ENCODE peak calls at places on chromosomes 1 and 21, in ten cellular contexts. P, L, F, K, W, V, C, O, E and S are unnamed samples.

GRCh38 chr1:58748625-58749198 is 35.1 kb downstream of the JUN start:
- DNase-seq in L (no peak), F (no peak), W (no peak), V (no peak), P (no peak), O (no peak), C (no peak), E (no peak), K (no peak), S (no peak)

GRCh38 chr1:42966688-42967609 is 8.3 kb upstream of the SLC2A1 start:
- DNase-seq in V (peak), P (no peak), C (peak), E (no peak), F (no peak), L (peak), W (peak), K (no peak), O (no peak), S (no peak)

GRCh38 chr1:177239792-177240191 is 69.0 kb downstream of the BRINP2 start:
- DNase-seq in O (no peak), P (no peak), W (no peak), L (no peak), V (peak), E (no peak), K (no peak), F (no peak), C (no peak), S (no peak)

GRCh38 chr1:85862456-85862855 is 154.2 kb upstream of the ZNHIT6 start:
- DNase-seq in P (no peak), V (peak), K (no peak), F (no peak), C (peak), O (no peak), L (no peak), W (no peak), E (no peak), S (no peak)

GRCh38 chr1:103469801-103470200 is 55.7 kb upstream of the RNPC3 start:
- DNase-seq in V (no peak), F (no peak), L (no peak), O (no peak), C (no peak), E (no peak), W (no peak), P (no peak), K (no peak), S (no peak)

GRCh38 chr1:214438530-214438929 is 112.9 kb downstream of the PTPN14 start:
- DNase-seq in V (no peak), E (no peak), L (no peak), O (no peak), K (no peak), F (no peak), P (no peak), C (no peak), W (no peak), S (no peak)

GRCh38 chr21:24112020-24112419 is 1495.3 kb downstream of the MRPL39 start:
- DNase-seq in F (no peak), O (no peak), K (no peak), W (no peak), V (no peak), E (no peak), C (peak), L (no peak), P (no peak), S (no peak)

GRCh38 chr1:19208710-19209438 is 1.2 kb downstream of the UBR4 start:
- DNase-seq in W (no peak), V (peak), E (no peak), P (no peak), K (no peak), L (no peak), F (no peak), C (peak), O (no peak), S (no peak)

GRCh38 chr1:54547601-54548388 is at the start of gene ACOT11:
- DNase-seq in C (peak), V (no peak), L (peak), F (no peak), W (no peak), E (no peak), P (no peak), K (no peak), O (peak), S (peak)

DNA sequence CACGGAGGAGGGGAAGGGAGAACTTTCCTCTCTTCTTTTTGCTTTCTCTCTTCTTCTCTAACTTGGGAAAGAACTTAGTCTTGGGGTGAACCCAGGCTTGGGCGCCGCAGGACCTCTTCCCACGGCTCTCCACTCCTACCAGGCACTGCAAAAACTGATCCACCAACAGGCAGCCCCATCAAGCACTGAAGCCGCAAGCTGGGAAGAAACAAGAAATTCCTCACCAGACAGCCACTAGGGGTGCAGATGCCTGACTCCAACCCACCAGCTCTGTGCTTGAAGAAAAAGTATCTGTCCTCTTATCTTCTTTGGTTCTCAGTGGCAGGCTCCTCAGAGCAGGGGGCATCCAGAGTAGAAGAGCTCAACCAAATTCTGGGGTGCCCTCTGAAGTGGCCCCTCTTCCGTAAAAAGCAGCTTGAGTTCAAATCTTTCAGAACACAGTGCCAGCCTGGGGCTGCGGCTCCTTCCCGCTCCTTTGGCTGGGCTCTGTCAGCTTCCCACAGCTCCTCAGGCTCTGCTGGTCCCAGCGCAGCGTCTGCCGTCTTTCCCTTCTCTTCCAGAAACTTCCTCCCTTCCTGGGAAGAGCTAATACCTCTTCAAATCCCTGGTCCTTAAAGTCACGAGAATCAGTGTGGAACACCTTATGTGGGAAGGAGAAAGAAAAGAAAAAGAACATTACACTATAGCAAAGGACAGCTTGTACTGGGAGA is 2.4 kb downstream of the SLC41A1 start:
- DNase-seq in E (no peak), L (peak), O (no peak), W (no peak), V (peak), F (no peak), K (no peak), C (peak), P (no peak), S (no peak)
- TF ChIP-seq CTCF in E (peak), L (peak), O (no peak), W (peak), V (peak), F (no peak), K (no peak), C (peak), P (peak), S (no peak)

DNA sequence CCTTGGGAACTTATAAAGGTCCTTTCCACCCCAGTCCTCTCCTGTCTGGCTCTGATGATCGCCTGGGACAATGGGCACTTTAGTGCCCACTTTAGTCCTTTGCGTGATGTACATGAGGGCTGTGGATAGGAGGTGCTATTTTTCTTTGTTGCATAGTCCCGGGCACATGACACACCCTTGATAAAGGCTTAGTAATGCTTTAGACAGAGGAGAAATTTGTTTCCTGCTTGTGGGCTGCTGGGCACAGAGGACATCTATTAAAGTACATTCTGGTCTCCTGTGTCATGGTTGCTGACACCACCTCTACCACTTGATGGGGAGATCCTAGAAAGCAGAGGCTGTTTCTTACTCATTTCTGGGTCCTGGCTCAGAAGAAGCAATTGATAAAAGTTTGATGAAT is 5.4 kb upstream of the KNCN start:
- DNase-seq in K (no peak), O (peak), C (peak), V (peak), P (no peak), E (no peak), W (no peak), F (no peak), L (no peak), S (no peak)
- TF ChIP-seq CTCF in K (no peak), O (no peak), C (no peak), V (peak), P (no peak), E (no peak), W (no peak), F (no peak), L (no peak), S (no peak)

DNA sequence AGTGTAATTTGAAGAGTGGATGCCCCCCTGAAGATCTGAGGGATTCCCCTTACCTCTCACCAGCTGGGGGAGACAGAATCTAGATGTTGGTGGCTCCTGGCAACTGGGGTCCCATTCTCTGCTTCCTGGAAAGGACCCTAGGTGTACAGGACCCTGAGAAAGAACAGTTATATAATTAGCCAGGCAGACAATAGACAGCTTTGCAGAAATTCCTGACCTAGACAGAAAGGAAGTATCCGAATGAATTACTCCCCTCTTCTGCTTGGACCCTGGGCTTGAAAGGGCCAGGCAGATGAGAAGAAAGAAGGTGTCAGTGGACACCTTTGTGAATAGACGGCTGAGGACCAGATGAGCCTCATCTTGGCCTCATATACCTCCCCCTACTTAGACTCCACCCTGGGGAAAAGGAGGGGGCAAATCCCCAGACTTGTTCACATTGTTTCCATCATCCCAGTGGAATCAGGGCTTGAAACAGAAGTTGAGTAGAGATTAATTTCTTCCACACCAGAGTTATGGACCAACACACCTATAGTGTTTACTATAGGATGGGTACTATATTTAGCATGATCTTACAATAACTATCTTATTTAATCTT is 1.8 kb upstream of the IQGAP3 start:
- DNase-seq in V (no peak), E (no peak), L (no peak), C (no peak), W (no peak), P (no peak), F (no peak), O (no peak), K (no peak), S (no peak)
- TF ChIP-seq CTCF in V (no peak), E (no peak), L (no peak), C (no peak), W (no peak), P (no peak), F (no peak), O (no peak), K (no peak), S (no peak)

GRCh38 chr1:172581273-172581672 is 48.3 kb downstream of the SUCO start:
- DNase-seq in E (no peak), K (no peak), P (no peak), W (no peak), O (no peak), V (no peak), F (no peak), C (no peak), L (no peak), S (no peak)

GRCh38 chr1:172581779-172582178 is 48.8 kb downstream of the SUCO start:
- DNase-seq in W (no peak), P (no peak), F (no peak), E (no peak), K (no peak), O (no peak), C (peak), V (no peak), L (no peak), S (no peak)

GRCh38 chr1:172585861-172586260 is 52.9 kb downstream of the SUCO start:
- DNase-seq in V (peak), F (no peak), P (no peak), O (no peak), W (no peak), C (no peak), E (no peak), L (no peak), K (no peak), S (no peak)

GRCh38 chr1:172585348-172585747 is 52.4 kb downstream of the SUCO start:
- DNase-seq in K (no peak), P (no peak), C (peak), V (peak), L (no peak), E (no peak), F (no peak), W (no peak), O (no peak), S (no peak)

DNA sequence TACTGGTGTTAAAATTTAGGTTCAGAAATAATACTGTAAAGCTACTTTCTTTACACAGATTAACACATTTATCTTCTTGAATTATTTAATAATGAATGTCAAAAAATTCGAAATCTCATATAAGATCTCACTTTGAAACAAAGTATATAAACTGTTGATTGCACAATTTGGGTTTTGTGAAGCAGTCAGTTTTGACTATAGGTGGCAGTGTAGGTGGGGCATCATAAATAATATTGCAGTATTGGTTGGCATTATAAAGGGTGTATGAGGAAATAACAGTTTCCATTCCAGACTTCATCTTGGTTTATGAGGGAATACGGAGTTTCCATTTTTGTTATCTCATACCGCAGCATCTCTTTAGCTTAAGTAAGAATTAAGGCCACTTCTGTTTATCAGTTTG is 49.9 kb downstream of the SUCO start:
- DNase-seq in O (no peak), W (no peak), V (peak), L (no peak), E (no peak), K (no peak), C (no peak), P (no peak), F (no peak), S (no peak)
- TF ChIP-seq CTCF in O (no peak), W (no peak), V (peak), L (peak), E (no peak), K (no peak), C (no peak), P (no peak), F (no peak), S (no peak)

GRCh38 chr1:29305943-29306342 is 69.6 kb downstream of the PTPRU start:
- DNase-seq in F (no peak), E (no peak), P (no peak), L (no peak), C (peak), O (no peak), W (no peak), V (no peak), K (no peak), S (no peak)
- TF ChIP-seq CTCF in F (no peak), E (no peak), P (no peak), L (no peak), C (peak), O (no peak), W (no peak), V (no peak), K (no peak), S (no peak)

GRCh38 chr21:45406801-45407628 is 2.0 kb downstream of the COL18A1 start:
- DNase-seq in V (no peak), K (no peak), L (peak), C (peak), P (no peak), O (peak), E (no peak), W (no peak), F (no peak), S (no peak)
- TF ChIP-seq CTCF in V (peak), K (no peak), L (peak), C (peak), P (no peak), O (no peak), E (no peak), W (peak), F (no peak), S (no peak)

GRCh38 chr1:179447489-179447888 is 81.7 kb downstream of the AXDND1 start:
- DNase-seq in E (no peak), L (peak), K (no peak), P (no peak), O (no peak), C (peak), W (no peak), F (no peak), V (peak), S (peak)
- TF ChIP-seq CTCF in E (no peak), L (peak), K (peak), P (no peak), O (no peak), C (peak), W (peak), F (no peak), V (peak), S (peak)

GRCh38 chr21:39021475-39021832 is 161.8 kb downstream of the PSMG1 start:
- DNase-seq in L (no peak), O (no peak), V (no peak), W (no peak), F (no peak), C (no peak), P (no peak), K (no peak), E (no peak), S (no peak)

GRCh38 chr21:39024538-39024937 is 158.7 kb downstream of the PSMG1 start:
- DNase-seq in C (no peak), O (no peak), W (no peak), P (no peak), E (no peak), F (no peak), L (no peak), V (no peak), K (no peak), S (no peak)

GRCh38 chr21:39022035-39022900 is 161.0 kb downstream of the PSMG1 start:
- DNase-seq in K (no peak), V (no peak), C (no peak), W (no peak), L (no peak), E (no peak), F (no peak), O (no peak), P (no peak), S (no peak)

GRCh38 chr21:39025198-39025597 is 158.1 kb downstream of the PSMG1 start:
- DNase-seq in V (no peak), P (no peak), C (no peak), E (no peak), O (no peak), F (no peak), L (no peak), W (no peak), K (no peak), S (no peak)

DNA sequence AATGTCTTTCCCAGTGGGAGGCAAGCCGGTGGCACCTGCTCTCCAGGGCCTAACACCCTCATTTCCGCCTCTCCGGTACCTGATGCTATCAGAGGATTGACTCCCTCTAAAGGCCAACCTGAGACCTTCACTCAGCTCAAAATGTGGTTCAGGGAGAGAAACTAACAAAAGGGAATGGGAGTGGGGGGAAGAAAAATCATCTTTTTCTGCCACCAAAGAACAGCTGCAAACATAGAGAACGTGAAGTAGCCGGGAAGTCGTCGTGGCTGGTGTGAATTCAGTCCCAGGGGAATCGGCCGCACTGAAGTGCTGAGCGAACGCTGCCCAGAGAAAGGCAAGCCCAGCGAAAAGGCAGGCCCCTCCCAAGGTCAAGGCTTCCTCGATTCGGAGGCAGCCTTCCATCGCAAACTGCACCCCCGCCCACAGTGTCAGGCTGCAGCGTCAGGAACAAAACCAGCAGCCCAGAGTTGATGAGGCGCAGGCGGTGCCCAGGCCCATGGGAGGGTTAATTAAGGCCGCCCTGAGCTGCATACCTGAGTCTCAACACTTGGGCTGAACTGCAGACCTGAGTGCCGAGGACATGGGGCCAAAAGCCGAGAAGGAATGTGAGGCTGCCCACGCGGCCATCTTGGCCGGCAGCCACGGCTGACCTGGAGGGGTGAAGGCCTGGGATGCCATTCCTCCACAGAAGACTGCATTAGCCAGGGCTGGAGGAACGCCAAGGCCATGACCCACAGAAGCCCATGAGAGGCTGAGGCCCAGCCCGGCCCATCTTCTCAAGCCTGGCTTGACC is 160.2 kb downstream of the PSMG1 start:
- DNase-seq in L (no peak), P (no peak), V (no peak), O (peak), F (no peak), K (no peak), C (peak), E (no peak), W (no peak), S (no peak)
- TF ChIP-seq CTCF in L (peak), P (peak), V (peak), O (no peak), F (no peak), K (no peak), C (peak), E (no peak), W (no peak), S (no peak)

DNA sequence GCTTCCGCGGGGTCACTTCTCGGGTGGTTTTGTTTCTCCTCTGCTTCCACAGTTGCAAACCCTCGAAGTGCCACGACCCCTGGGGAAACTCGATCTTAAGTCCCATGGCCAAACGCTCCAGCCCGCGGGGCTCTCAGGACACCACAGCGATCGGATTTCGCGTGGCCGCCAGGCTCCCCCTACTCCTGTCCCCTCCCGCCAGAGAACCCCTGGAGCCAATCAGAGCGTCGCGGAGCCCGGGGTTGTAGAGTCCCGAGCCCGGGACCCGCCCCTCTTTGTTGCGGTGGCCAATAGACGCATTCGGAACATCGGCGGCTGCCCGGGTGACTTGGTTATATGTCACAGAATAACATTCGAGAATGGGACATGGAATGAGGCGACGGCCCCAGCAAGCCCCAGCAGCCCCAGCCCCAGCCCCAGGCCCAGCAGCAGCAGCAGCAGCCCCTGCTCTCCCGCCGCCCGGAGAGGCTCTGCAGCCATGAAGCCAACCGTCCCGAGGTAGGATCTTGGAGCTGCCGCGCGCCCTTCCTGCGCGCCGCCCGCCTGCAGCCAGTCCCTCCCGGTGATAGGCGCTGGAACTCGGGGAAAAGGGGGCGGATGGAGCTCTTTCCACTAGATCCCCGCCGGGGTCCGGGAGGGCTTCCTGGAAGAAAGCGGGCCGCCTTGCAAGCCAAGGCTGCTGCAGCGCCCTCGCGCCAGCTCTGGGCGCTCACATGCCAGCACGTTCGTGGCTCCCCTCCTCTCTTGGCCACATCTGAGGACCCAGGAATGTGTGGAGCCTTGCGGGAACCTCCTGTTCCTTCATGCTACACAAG is at the start of gene VASH2:
- DNase-seq in K (peak), O (peak), P (peak), E (peak), V (peak), F (peak), W (no peak), L (peak), C (peak), S (peak)
- TF ChIP-seq CTCF in K (no peak), O (no peak), P (no peak), E (no peak), V (peak), F (no peak), W (no peak), L (no peak), C (no peak), S (no peak)